ENCODE peak calls at places on chromosomes 2 and 18, in five cellular contexts. S, X, A, K and P are unnamed samples.

GRCh38 chr2:68764781-68765385 is 30.3 kb downstream of the ARHGAP25 start:
- DNase-seq in X (no peak), A (no peak), K (no peak), S (no peak), P (no peak)

GRCh38 chr2:3628800-3629199 is 29.2 kb upstream of the ALLC start:
- DNase-seq in S (peak), A (no peak), K (peak), X (no peak), P (no peak)

GRCh38 chr2:54526226-54526879 is 70.2 kb downstream of the SPTBN1 start:
- DNase-seq in K (no peak), A (no peak), X (no peak), S (no peak), P (no peak)

GRCh38 chr2:30412392-30413321 is 34.4 kb upstream of the LCLAT1 start:
- DNase-seq in X (no peak), A (no peak), K (no peak), S (no peak), P (no peak)

GRCh38 chr18:75215663-75216062 is 5.1 kb downstream of the TSHZ1 start:
- DNase-seq in A (no peak), S (no peak), K (no peak), X (no peak), P (no peak)

GRCh38 chr2:233814063-233814435 is 35.9 kb downstream of the MROH2A start:
- DNase-seq in K (no peak), X (no peak), A (no peak), S (no peak), P (no peak)

GRCh38 chr2:69731147-69731546 is 10.8 kb upstream of the ANXA4 start:
- DNase-seq in X (no peak), S (no peak), K (no peak), A (no peak), P (no peak)

GRCh38 chr2:47321006-47321405 is 82.0 kb upstream of the MSH2 start:
- DNase-seq in S (no peak), K (no peak), X (no peak), A (no peak), P (no peak)

GRCh38 chr2:174683392-174683759 is 80.9 kb downstream of the CHRNA1 start:
- DNase-seq in A (peak), K (no peak), S (peak), X (peak), P (peak)

GRCh38 chr2:117855886-117856285 is 41.4 kb downstream of the DDX18 start:
- DNase-seq in X (no peak), S (no peak), K (no peak), A (peak), P (no peak)

GRCh38 chr2:29046321-29046720 is 28.0 kb downstream of the PCARE start:
- DNase-seq in X (no peak), S (no peak), A (no peak), K (no peak), P (no peak)

GRCh38 chr18:49959176-49959575 is 145.8 kb upstream of the ACAA2 start:
- DNase-seq in S (no peak), A (no peak), K (no peak), X (no peak), P (peak)

GRCh38 chr2:30934071-30934470 is 126.8 kb upstream of the CAPN13 start:
- DNase-seq in S (no peak), A (no peak), K (no peak), X (no peak), P (no peak)

GRCh38 chr18:80234398-80234797 is 12.9 kb downstream of the PARD6G start:
- DNase-seq in X (no peak), S (no peak), K (no peak), A (no peak), P (no peak)

GRCh38 chr18:46072959-46073358 is 899 bp upstream of the PSTPIP2 start:
- DNase-seq in A (no peak), S (no peak), K (no peak), X (no peak), P (no peak)

GRCh38 chr2:240435457-240435954 is at the start of gene GPC1:
- DNase-seq in A (peak), K (peak), S (no peak), X (peak), P (peak)

GRCh38 chr2:225570000-225570399 is 170.5 kb downstream of the NYAP2 start:
- DNase-seq in K (no peak), A (no peak), X (no peak), S (no peak), P (no peak)

GRCh38 chr2:146837857-146838256 is 1007.0 kb upstream of the ACVR2A start:
- DNase-seq in S (no peak), K (no peak), X (no peak), A (no peak), P (no peak)

GRCh38 chr2:58449286-58450010 is 208.3 kb upstream of the FANCL start:
- DNase-seq in S (no peak), A (peak), K (no peak), X (no peak), P (no peak)

GRCh38 chr2:212494413-212495020 is 44.1 kb downstream of the ERBB4 start:
- DNase-seq in K (no peak), S (no peak), X (no peak), A (no peak), P (no peak)

GRCh38 chr2:101232770-101233169 is 19.9 kb upstream of the CNOT11 start:
- DNase-seq in X (no peak), K (no peak), A (no peak), S (no peak), P (no peak)

GRCh38 chr2:26623541-26624497 is 17.3 kb downstream of the CIB4 start:
- DNase-seq in X (peak), K (no peak), S (no peak), A (peak), P (no peak)

GRCh38 chr2:24203029-24203786 is 28.4 kb downstream of the FAM228A start:
- DNase-seq in S (no peak), K (no peak), X (no peak), A (no peak), P (no peak)

GRCh38 chr2:73917296-73917695 is 9.4 kb upstream of the DGUOK start:
- DNase-seq in S (no peak), K (no peak), A (no peak), X (no peak), P (no peak)

GRCh38 chr18:57776767-57777166 is 26.3 kb downstream of the ATP8B1 start:
- DNase-seq in K (no peak), X (no peak), S (no peak), A (no peak), P (no peak)